ENCODE peak calls at places on chromosomes 5 and 9, in eight cellular contexts. H, R, U, K, J, V, S and T are unnamed samples. For H3K36me3, the result is how much of the 10 kb centered on the place peaks cover.

GRCh38 chr9:122810306-122810946 is 10.5 kb downstream of the OR1K1 start:
- DNase-seq in H (peak), R (peak), U (peak), K (peak), J (peak), V (peak), S (peak), T (peak)

GRCh38 chr9:69874301-69875060 is 53.9 kb downstream of the CFAP95 start:
- DNase-seq in H (no peak), R (no peak), U (no peak), K (peak), J (no peak), V (peak), S (peak), T (no peak)

GRCh38 chr5:43075319-43076293 is 35.5 kb upstream of the ANXA2R start:
- DNase-seq in H (no peak), R (no peak), U (no peak), K (peak), J (no peak), V (no peak), S (no peak), T (peak)

GRCh38 chr9:115225459-115226116 is 107.6 kb upstream of the TNC start:
- DNase-seq in H (no peak), R (no peak), U (no peak), K (no peak), J (no peak), V (no peak), S (no peak), T (no peak)

GRCh38 chr9:78932849-78933627 is 636.1 kb downstream of the PSAT1 start:
- DNase-seq in H (peak), R (no peak), U (no peak), K (peak), J (no peak), V (no peak), S (peak), T (no peak)

GRCh38 chr9:95065224-95065623 is 252.3 kb downstream of the FANCC start:
- DNase-seq in H (no peak), R (no peak), U (no peak), K (peak), J (no peak), V (no peak), S (no peak), T (no peak)

GRCh38 chr5:180304431-180305375 is 12.8 kb upstream of the MAPK9 start:
- DNase-seq in H (no peak), R (no peak), U (no peak), K (no peak), J (no peak), V (no peak), S (no peak), T (no peak)

GRCh38 chr9:111601237-111602018 is 2.0 kb upstream of the PTGR1 start:
- DNase-seq in H (peak), R (no peak), U (no peak), K (peak), J (peak), V (no peak), S (peak), T (no peak)

GRCh38 chr5:115348175-115348574 is 51.7 kb upstream of the CCDC112 start:
- DNase-seq in H (no peak), R (no peak), U (no peak), K (no peak), J (no peak), V (no peak), S (no peak), T (no peak)

GRCh38 chr5:115352571-115352970 is 56.1 kb upstream of the CCDC112 start:
- DNase-seq in H (no peak), R (no peak), U (no peak), K (no peak), J (no peak), V (no peak), S (no peak), T (no peak)

GRCh38 chr5:115351356-115352195 is 55.1 kb upstream of the CCDC112 start:
- DNase-seq in H (peak), R (no peak), U (no peak), K (peak), J (no peak), V (no peak), S (peak), T (no peak)

GRCh38 chr5:115350892-115351291 is 54.4 kb upstream of the CCDC112 start:
- DNase-seq in H (no peak), R (no peak), U (no peak), K (no peak), J (no peak), V (no peak), S (no peak), T (no peak)

DNA sequence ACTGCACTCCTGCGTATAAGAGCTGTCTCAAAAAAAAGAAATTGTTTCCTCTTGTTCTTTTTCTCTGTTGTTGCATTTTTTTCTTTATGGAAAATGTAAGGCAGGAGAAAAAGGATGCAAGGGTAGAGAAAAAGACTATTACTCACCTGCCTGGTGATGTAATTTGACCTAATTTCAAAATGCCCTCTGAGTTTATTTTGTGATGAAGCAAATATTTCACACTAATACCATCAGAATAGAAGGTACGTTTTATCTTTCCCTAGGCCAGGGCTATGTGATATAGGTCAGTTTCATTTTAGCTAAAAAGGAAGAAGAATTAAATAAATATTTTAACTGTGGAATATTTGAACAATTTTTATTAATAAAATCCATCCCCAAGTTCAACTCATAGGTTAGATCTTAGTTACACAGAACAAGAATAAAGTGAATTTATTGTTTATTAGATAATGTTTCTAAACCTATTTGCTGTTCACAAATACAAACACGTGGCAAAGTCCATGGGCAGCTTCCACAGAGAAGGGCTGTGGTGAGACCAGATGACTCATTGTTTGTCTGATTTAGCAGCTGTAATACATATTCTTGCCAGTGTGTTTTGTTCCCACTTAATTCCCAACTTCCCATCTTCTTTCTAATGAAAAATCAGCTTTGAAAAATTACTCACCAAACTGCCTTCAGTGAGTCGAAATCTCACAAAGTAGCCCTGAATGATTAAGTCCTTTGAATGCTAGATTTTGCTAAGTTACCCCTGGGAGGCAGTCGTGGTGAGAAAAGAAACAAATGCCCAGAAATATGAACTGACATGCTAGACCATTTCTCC is 52.8 kb upstream of the CCDC112 start:
- DNase-seq in H (peak), R (no peak), U (no peak), K (peak), J (peak), V (no peak), S (peak), T (no peak)
- H2AFZ ChIP-seq in H (no peak), R (no peak), U (no peak), K (peak), J (no peak), V (peak), S (no peak), T (no peak)

DNA sequence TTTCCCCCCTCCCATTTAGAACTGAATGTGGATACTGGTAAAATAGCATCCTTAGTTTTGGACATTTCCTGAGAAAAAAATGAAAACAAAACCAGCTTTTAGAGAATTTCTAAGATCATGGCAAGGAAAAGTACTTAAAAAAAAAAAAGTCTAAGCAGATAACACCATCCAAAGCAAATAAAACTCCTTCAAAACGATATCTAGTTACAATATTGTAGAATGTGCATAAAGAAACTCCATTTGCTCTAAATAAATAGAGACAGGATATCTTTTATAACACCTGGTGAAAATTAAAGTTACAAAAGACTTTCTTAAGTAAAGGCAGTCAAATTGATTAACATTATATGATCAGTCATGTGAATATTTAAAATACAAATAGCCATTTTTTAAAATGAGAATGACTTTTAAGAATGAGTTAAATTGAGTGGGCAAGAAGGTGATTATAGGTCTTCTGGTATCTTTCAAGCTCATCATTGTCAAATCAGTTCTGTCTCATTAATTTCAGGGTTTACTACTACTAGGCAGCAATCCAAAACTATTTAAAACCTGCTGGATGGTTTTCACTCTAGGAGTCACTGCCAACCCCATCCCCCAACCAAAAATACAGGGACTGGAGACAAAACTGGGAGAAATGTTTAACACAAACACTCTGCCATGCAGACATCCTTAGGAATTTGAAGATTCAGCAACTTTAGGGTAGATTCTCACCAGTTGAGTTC is 382.6 kb downstream of the ADGRV1 start:
- DNase-seq in H (peak), R (no peak), U (no peak), K (no peak), J (no peak), V (no peak), S (no peak), T (no peak)
- H3K36me3 ChIP-seq in H (under half), R (under half), U (under half), K (under half), J (under half), V (under half), S (under half), T (under half)

GRCh38 chr5:140608730-140609520 is 24.1 kb downstream of the CD14 start:
- DNase-seq in H (peak), R (no peak), U (no peak), K (peak), J (no peak), V (no peak), S (no peak), T (no peak)
- H2AFZ ChIP-seq in H (no peak), R (no peak), U (no peak), K (peak), J (no peak), V (no peak), S (no peak), T (no peak)

DNA sequence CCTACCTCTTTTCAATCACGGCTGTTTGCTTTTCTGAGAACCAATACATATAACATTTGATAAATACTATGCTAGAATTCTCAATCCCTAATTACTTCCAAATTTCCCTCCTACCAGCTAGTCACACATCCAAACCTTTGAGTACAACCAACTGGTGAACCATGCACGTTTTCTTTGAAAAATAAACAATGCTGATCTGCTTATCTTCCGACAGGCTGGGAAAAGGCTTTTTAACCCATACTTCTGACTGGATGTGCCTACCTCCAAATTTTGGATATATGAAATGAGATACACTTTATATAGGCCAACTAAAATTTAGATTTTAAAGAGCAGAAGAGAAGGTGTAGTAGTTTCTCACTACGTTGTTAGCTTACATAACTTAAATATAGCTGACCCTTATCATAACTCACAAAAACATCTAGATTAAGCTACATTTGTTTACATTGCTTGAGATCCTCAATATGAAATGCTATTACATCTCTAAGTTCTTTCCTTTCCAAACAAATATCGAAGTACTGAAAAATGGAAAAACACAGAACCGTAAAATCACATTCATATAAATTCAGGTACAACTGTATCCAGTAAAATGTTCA is 2.1 kb downstream of the NR3C1 start:
- DNase-seq in H (no peak), R (no peak), U (no peak), K (peak), J (peak), V (no peak), S (no peak), T (no peak)
- H3K36me3 ChIP-seq in H (under half), R (under half), U (under half), K (under half), J (under half), V (under half), S (under half), T (under half)

GRCh38 chr5:36389245-36389644 is 87.5 kb upstream of the RANBP3L start:
- DNase-seq in H (no peak), R (no peak), U (no peak), K (no peak), J (no peak), V (no peak), S (no peak), T (no peak)
- H2AFZ ChIP-seq in H (peak), R (no peak), U (no peak), K (no peak), J (no peak), V (peak), S (no peak), T (peak)

DNA sequence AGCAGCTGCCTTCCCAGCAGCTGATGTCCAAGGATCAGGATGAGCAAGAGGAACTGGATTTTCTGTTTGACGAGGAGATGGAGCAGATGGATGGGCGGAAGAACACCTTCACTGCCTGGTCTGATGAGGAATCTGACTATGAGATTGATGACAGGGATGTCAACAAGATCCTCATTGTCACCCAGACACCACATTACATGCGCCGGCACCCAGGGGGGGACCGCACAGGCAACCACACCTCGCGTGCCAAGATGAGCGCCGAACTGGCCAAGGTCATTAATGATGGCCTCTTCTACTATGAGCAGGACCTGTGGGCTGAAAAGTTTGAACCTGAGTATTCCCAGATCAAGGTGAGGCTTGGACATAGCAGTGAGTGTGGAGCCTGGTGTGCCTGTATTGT is 46.9 kb downstream of the LARP1 start:
- DNase-seq in H (no peak), R (no peak), U (no peak), K (no peak), J (no peak), V (no peak), S (no peak), T (no peak)
- H3K36me3 ChIP-seq in H (half or more), R (half or more), U (half or more), K (half or more), J (half or more), V (half or more), S (half or more), T (half or more)